ENCODE peak calls at places on chromosome 18, in four cellular contexts. N, L, U and W are unnamed samples.

GRCh38 chr18:76482971-76483691 is 11.9 kb downstream of the ZNF516 start:
- DNase-seq in N (no peak), L (no peak), U (no peak), W (no peak)

GRCh38 chr18:46282177-46282570 is 178.0 kb downstream of the HAUS1 start:
- DNase-seq in N (no peak), L (no peak), U (no peak), W (no peak)

GRCh38 chr18:23669804-23670203 is 7.1 kb upstream of the ANKRD29 start:
- DNase-seq in N (no peak), L (no peak), U (no peak), W (no peak)

GRCh38 chr18:64659186-64659585 is 510.3 kb upstream of the LINC00305 start:
- DNase-seq in N (no peak), L (no peak), U (no peak), W (no peak)

GRCh38 chr18:26383454-26384270 is 157.4 kb downstream of the TAF4B start:
- DNase-seq in N (no peak), L (no peak), U (peak), W (no peak)

GRCh38 chr18:44968336-44968735 is 287.6 kb downstream of the SETBP1 start:
- DNase-seq in N (no peak), L (no peak), U (no peak), W (no peak)

GRCh38 chr18:58046794-58047555 is 2.9 kb downstream of the NEDD4L start:
- DNase-seq in N (no peak), L (no peak), U (no peak), W (no peak)

GRCh38 chr18:59279722-59280121 is 6.5 kb upstream of the RAX start:
- DNase-seq in N (no peak), L (no peak), U (no peak), W (no peak)

GRCh38 chr18:34122724-34123334 is 101.9 kb downstream of the NOL4 start:
- DNase-seq in N (no peak), L (no peak), U (peak), W (no peak)

GRCh38 chr18:63236990-63237389 is 82.6 kb downstream of the BCL2 start:
- DNase-seq in N (peak), L (no peak), U (no peak), W (no peak)

GRCh38 chr18:23340661-23341060 is 112.4 kb upstream of the RIOK3 start:
- DNase-seq in N (no peak), L (no peak), U (peak), W (no peak)

GRCh38 chr18:3059272-3059671 is 46.3 kb upstream of the LPIN2 start:
- DNase-seq in N (no peak), L (no peak), U (no peak), W (no peak)

GRCh38 chr18:46756559-46757201 is at the start of gene ST8SIA5:
- DNase-seq in N (no peak), L (no peak), U (no peak), W (no peak)

GRCh38 chr18:59085797-59086196 is 53.9 kb upstream of the SEC11C start:
- DNase-seq in N (no peak), L (no peak), U (peak), W (no peak)

GRCh38 chr18:29962579-29962978 is 1080.0 kb downstream of the DSC3 start:
- DNase-seq in N (no peak), L (no peak), U (no peak), W (no peak)